ENCODE peak calls at places on chromosomes 6 and 20, in six cellular contexts. C is Peyer's patch, X is neural progenitor cell, S is astrocyte, Z is upper lobe of left lung, U is body of pancreas. O is an unnamed sample. For H3K36me3, the result is how much of the 10 kb centered on the place peaks cover.

GRCh38 chr6:28402197-28402596 is 2.6 kb upstream of the ZSCAN12 start:
- DNase-seq in U (no peak), C (no peak), Z (no peak), S (no peak), X (no peak), O (no peak)

GRCh38 chr6:7073810-7074525 is 33.8 kb upstream of the RREB1 start:
- DNase-seq in X (no peak), S (no peak), Z (no peak), U (no peak), C (peak), O (no peak)

GRCh38 chr20:58645277-58645968 is 5.7 kb upstream of the STX16 start:
- DNase-seq in S (peak), U (peak), Z (no peak), X (no peak), C (peak), O (peak)

GRCh38 chr6:170049641-170050491 is 241.0 kb downstream of the DLL1 start:
- DNase-seq in X (no peak), S (no peak), Z (peak), C (peak), U (peak), O (peak)

GRCh38 chr20:24147479-24147878 is 158.9 kb upstream of the GGTLC1 start:
- DNase-seq in Z (no peak), U (no peak), C (no peak), X (no peak), S (no peak), O (no peak)

GRCh38 chr20:11454966-11455799 is 462.5 kb upstream of the BTBD3 start:
- DNase-seq in X (no peak), Z (no peak), S (peak), C (no peak), U (no peak), O (no peak)

GRCh38 chr6:30882764-30883475 is 1.4 kb upstream of the DDR1 start:
- DNase-seq in X (peak), C (peak), S (no peak), U (peak), Z (peak), O (no peak)

GRCh38 chr6:101266063-101266462 is 127.4 kb upstream of the GRIK2 start:
- DNase-seq in Z (no peak), X (no peak), S (no peak), C (no peak), U (no peak), O (no peak)

GRCh38 chr6:128158496-128158895 is 257.6 kb upstream of the THEMIS start:
- DNase-seq in C (no peak), X (no peak), U (no peak), Z (no peak), S (peak), O (no peak)

GRCh38 chr6:166959906-166960608 is 3.7 kb upstream of the RNASET2 start:
- DNase-seq in U (no peak), C (no peak), Z (no peak), X (no peak), S (no peak), O (peak)

GRCh38 chr6:33822575-33823395 is 19.0 kb upstream of the MLN start:
- DNase-seq in Z (no peak), S (no peak), C (no peak), X (peak), U (no peak), O (peak)

GRCh38 chr20:62336775-62337557 is 30.1 kb downstream of the LAMA5 start:
- DNase-seq in U (no peak), C (no peak), Z (peak), X (no peak), S (no peak), O (no peak)

GRCh38 chr6:6686748-6687601 is 98.5 kb downstream of the LY86 start:
- DNase-seq in U (peak), X (peak), S (peak), Z (peak), C (peak), O (peak)

GRCh38 chr20:64041781-64042771 is 6.1 kb downstream of the C20orf204 start:
- DNase-seq in X (peak), C (no peak), S (no peak), Z (peak), U (no peak), O (no peak)

GRCh38 chr20:50379049-50379990 is 130.9 kb upstream of the PTPN1 start:
- DNase-seq in C (peak), U (peak), X (no peak), S (peak), Z (peak), O (no peak)

GRCh38 chr6:20793174-20793573 is 258.9 kb downstream of the CDKAL1 start:
- DNase-seq in Z (no peak), U (no peak), C (no peak), S (no peak), X (no peak), O (no peak)

GRCh38 chr20:840858-841567 is 7.5 kb downstream of the FAM110A start:
- DNase-seq in C (peak), U (peak), Z (peak), X (peak), S (no peak), O (no peak)

GRCh38 chr6:18153311-18153703 is 1.6 kb downstream of the TPMT start:
- DNase-seq in X (no peak), Z (no peak), U (no peak), C (no peak), S (no peak), O (no peak)

GRCh38 chr20:45842169-45842812 is 8.7 kb downstream of the SNX21 start:
- DNase-seq in S (no peak), U (no peak), Z (no peak), C (peak), X (no peak), O (no peak)

GRCh38 chr6:157688960-157689599 is 134.0 kb upstream of the SNX9 start:
- DNase-seq in C (no peak), S (no peak), Z (no peak), X (peak), U (no peak), O (no peak)

GRCh38 chr20:50048420-50049166 is 64.4 kb downstream of the UBE2V1 start:
- DNase-seq in U (no peak), C (no peak), X (no peak), S (peak), Z (peak), O (peak)

GRCh38 chr6:31620586-31621319 is at the start of gene PRRC2A:
- DNase-seq in Z (peak), S (no peak), C (peak), U (no peak), X (peak), O (peak)

GRCh38 chr20:48025661-48026060 is 240.4 kb upstream of the SULF2 start:
- DNase-seq in Z (no peak), C (no peak), S (peak), U (no peak), X (no peak), O (no peak)

DNA sequence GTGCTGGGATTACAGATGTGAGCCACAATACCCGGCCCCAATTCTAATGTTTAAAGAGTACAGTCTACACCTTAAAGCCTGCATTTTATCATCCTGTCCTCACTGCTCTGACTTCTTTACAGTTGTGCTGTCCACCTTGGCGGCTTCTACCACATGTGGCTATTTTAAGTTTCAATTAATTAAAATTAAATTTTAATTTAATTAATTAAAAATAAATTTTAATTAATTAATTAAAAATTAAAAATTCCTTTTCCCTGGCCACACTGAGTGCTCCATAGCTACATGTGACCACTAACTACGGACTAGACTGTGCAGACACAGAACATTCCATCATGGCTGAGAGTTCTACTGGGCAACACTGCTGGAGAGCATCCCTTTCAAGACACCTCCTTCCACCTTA is 27.4 kb downstream of the ATP9A start:
- DNase-seq in X (no peak), C (no peak), U (no peak), Z (no peak), S (no peak), O (no peak)
- H3K36me3 ChIP-seq in X (under half), C (under half), U (under half), Z (under half), S (under half), O (under half)

DNA sequence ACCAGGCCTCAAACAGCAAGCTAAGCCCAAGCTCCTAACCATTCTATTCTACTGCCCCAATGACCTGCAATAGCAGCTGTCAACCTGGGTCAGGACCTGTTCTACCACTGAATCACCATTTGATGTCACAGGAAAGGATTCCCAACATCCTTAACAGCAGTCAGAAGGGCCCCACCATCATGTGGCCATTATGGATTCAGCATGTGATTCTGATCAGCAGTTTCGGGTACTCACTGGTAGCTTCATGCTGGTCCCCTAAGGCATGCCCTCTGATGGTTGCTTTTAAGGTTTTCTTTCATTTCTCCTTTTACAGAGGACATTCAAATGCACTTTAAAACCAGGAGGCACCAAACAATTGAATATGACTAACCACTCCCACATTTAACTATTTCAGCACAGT is 37.3 kb upstream of the MAP7 start:
- DNase-seq in U (no peak), Z (no peak), S (no peak), X (no peak), C (no peak), O (no peak)
- H3K36me3 ChIP-seq in U (under half), Z (half or more), S (under half), X (under half), C (under half), O (under half)

DNA sequence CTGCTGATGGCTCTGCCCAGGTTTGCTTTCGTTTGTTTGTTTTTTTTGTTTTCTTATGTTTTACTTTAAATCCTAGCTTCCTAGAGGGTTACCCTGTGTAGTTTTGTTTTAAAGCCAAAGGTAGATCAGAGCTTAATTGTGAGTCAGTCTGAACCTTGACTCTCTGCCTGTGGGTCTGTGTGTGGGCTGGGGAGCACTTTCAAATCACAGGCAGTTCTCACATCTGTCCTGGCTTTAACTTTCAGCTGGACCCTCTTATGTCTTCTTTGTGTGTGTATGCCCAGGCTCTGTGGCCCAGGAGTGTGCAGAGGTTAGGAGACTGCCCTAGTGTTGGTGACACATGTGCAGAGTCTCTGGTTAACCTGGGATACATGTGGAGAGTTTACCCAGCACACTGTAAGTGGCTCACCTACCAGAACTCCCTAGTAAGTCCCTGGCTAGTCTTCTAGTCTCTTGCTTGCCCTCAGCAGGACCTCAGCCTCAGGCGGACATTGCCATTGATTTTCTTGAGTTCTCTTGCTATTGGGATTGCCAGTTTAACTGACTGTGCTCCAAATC is 19.0 kb downstream of the HIVEP1 start:
- DNase-seq in Z (no peak), X (no peak), U (no peak), S (peak), C (no peak), O (no peak)
- H3K36me3 ChIP-seq in Z (under half), X (under half), U (under half), S (under half), C (under half), O (under half)

GRCh38 chr6:4036581-4036980 is 42.4 kb downstream of the FAM217A start:
- DNase-seq in C (no peak), X (no peak), U (no peak), Z (no peak), S (no peak), O (no peak)

GRCh38 chr6:4039348-4039747 is 39.6 kb downstream of the FAM217A start:
- DNase-seq in Z (no peak), S (no peak), X (no peak), U (no peak), C (no peak), O (no peak)

GRCh38 chr6:4041480-4041879 is 37.5 kb downstream of the FAM217A start:
- DNase-seq in U (no peak), S (no peak), X (no peak), C (no peak), Z (no peak), O (no peak)
- H3K36me3 ChIP-seq in U (half or more), S (half or more), X (half or more), C (under half), Z (half or more), O (half or more)

GRCh38 chr20:3021777-3022176 is 21.6 kb upstream of the GNRH2 start:
- DNase-seq in C (no peak), U (no peak), S (no peak), X (no peak), Z (no peak), O (no peak)
- H3K36me3 ChIP-seq in C (under half), U (under half), S (under half), X (under half), Z (half or more), O (under half)

GRCh38 chr6:152981219-152981618 is 1.6 kb downstream of the FBXO5 start:
- DNase-seq in S (no peak), U (no peak), Z (no peak), X (no peak), C (no peak), O (no peak)
- H3K36me3 ChIP-seq in S (under half), U (under half), Z (under half), X (under half), C (under half), O (half or more)

GRCh38 chr20:18174906-18175683 is 37.4 kb downstream of the KAT14 start:
- DNase-seq in C (no peak), Z (no peak), U (no peak), S (no peak), X (no peak), O (no peak)
- H3K36me3 ChIP-seq in C (under half), Z (under half), U (under half), S (under half), X (under half), O (under half)

DNA sequence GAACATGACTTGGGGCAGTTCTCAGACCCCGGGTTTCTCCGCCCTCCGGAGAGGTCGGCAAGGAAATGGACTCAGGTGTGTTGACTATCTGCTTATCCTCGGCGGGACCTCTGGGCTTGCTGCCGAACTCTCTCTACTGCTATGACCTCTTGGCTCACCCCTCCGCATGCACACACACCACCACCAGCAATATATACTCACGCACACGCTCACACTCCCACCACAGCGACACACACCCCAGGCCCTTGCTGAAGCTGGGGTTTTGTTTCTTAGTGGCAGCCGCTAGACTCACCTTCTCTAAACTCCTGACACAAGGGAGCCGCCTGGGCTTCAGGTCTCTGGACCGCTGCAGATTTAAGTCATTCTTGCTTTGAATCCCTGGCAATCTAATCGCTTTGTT is 59.3 kb upstream of the BACH2 start:
- DNase-seq in C (no peak), S (no peak), U (no peak), Z (no peak), X (peak), O (no peak)
- H3K36me3 ChIP-seq in C (under half), S (under half), U (under half), Z (under half), X (under half), O (under half)

GRCh38 chr6:160070427-160070826 is 51.2 kb upstream of the SLC22A1 start:
- DNase-seq in X (no peak), Z (peak), S (no peak), U (no peak), C (no peak), O (no peak)
- H3K36me3 ChIP-seq in X (under half), Z (half or more), S (under half), U (under half), C (under half), O (under half)

GRCh38 chr20:31684153-31685003 is 38.3 kb downstream of the BCL2L1 start:
- DNase-seq in C (peak), U (no peak), X (no peak), Z (no peak), S (no peak), O (no peak)

GRCh38 chr20:31689141-31689540 is 33.5 kb downstream of the BCL2L1 start:
- DNase-seq in U (no peak), X (no peak), C (no peak), S (no peak), Z (no peak), O (no peak)

GRCh38 chr20:31682927-31683326 is 39.7 kb downstream of the BCL2L1 start:
- DNase-seq in U (no peak), C (no peak), S (no peak), X (no peak), Z (no peak), O (no peak)

GRCh38 chr20:31687777-31688176 is 34.9 kb downstream of the BCL2L1 start:
- DNase-seq in Z (no peak), X (no peak), C (no peak), S (no peak), U (no peak), O (no peak)

GRCh38 chr20:31685853-31686641 is 36.6 kb downstream of the BCL2L1 start:
- DNase-seq in C (no peak), S (no peak), Z (no peak), U (no peak), X (no peak), O (no peak)
- H3K36me3 ChIP-seq in C (under half), S (under half), Z (under half), U (under half), X (under half), O (under half)

O was measured in MG63.